ENCODE peak calls at places on chromosomes 12 and 14, in four cellular contexts. H, S, P and Y are unnamed samples.

GRCh38 chr12:5262450-5262849 is 169.5 kb upstream of the NTF3 start:
- DNase-seq in P (no peak), H (peak; percentile 66), S (no peak), Y (no peak)

GRCh38 chr12:96400631-96401060 is 407 bp upstream of the CDK17 start:
- DNase-seq in H (no peak), P (no peak), S (no peak), Y (peak; percentile 80)

GRCh38 chr14:32397871-32398640 is 69.0 kb downstream of the AKAP6 start:
- DNase-seq in P (no peak), S (no peak), H (peak; percentile 58), Y (no peak)

GRCh38 chr14:90611936-90612335 is 204.3 kb downstream of the TTC7B start:
- DNase-seq in P (no peak), H (no peak), S (no peak), Y (no peak)

GRCh38 chr12:126727218-126727601 is 1539.8 kb upstream of the TMEM132C start:
- DNase-seq in H (no peak), P (no peak), S (no peak), Y (no peak)

GRCh38 chr14:35682802-35683201 is 126.3 kb downstream of the RALGAPA1 start:
- DNase-seq in H (no peak), S (no peak), P (no peak), Y (no peak)

GRCh38 chr14:72164420-72165150 is 232.4 kb downstream of the RGS6 start:
- DNase-seq in H (no peak), P (peak; percentile 10), S (no peak), Y (no peak)

GRCh38 chr12:117502633-117503032 is 141.2 kb upstream of the NOS1 start:
- DNase-seq in P (no peak), S (no peak), H (no peak), Y (no peak)

GRCh38 chr12:81888341-81888740 is 129.2 kb upstream of the PPFIA2 start:
- DNase-seq in P (no peak), H (no peak), S (no peak), Y (no peak)

GRCh38 chr14:77270361-77271112 is 469 bp downstream of the NGB start:
- DNase-seq in H (no peak), S (no peak), P (no peak), Y (peak; percentile 62)

GRCh38 chr14:104665663-104666522 is 23.5 kb upstream of the INF2 start:
- DNase-seq in P (peak; percentile 65), H (no peak), S (peak; percentile 76), Y (peak; percentile 89)

GRCh38 chr12:13036881-13037280 is 7.3 kb upstream of the FAM234B start:
- DNase-seq in H (no peak), S (no peak), P (no peak), Y (no peak)